ENCODE peak calls at places on chromosome 10, in five cellular contexts. V is Calu3, F is GM12865, O is keratinocyte, L is choroid plexus epithelial cell. M is an unnamed sample.

GRCh38 chr10:3421537-3422257 is 249.1 kb upstream of the PITRM1 start:
- DNase-seq in V (no peak), F (no peak), O (no peak), L (no peak), M (no peak)

GRCh38 chr10:132276706-132277105 is 31.0 kb downstream of the STK32C start:
- DNase-seq in V (no peak), F (no peak), O (no peak), L (no peak), M (no peak)

GRCh38 chr10:79242620-79243152 is 104.6 kb upstream of the PPIF start:
- DNase-seq in V (peak), F (peak), O (no peak), L (peak), M (peak)

GRCh38 chr10:59892697-59893096 is 13.7 kb downstream of the CCDC6 start:
- DNase-seq in V (no peak), F (no peak), O (no peak), L (no peak), M (no peak)

GRCh38 chr10:72068901-72069446 is 19.4 kb downstream of the SPOCK2 start:
- DNase-seq in V (no peak), F (no peak), O (no peak), L (no peak), M (peak)

GRCh38 chr10:118409295-118409694 is 67.2 kb upstream of the FAM204A start:
- DNase-seq in V (no peak), F (no peak), O (no peak), L (no peak), M (no peak)

GRCh38 chr10:49284356-49284755 is 14.6 kb upstream of the C10orf71 start:
- DNase-seq in V (no peak), F (no peak), O (no peak), L (no peak), M (no peak)

GRCh38 chr10:69506834-69507643 is 55.8 kb downstream of the TSPAN15 start:
- DNase-seq in V (no peak), F (no peak), O (no peak), L (no peak), M (no peak)

GRCh38 chr10:96719850-96720421 is 378 bp downstream of the PIK3AP1 start:
- DNase-seq in V (peak), F (peak), O (no peak), L (no peak), M (no peak)

GRCh38 chr10:46319383-46319782 is 32.6 kb downstream of the ANTXRL start:
- DNase-seq in V (no peak), F (no peak), O (no peak), L (no peak), M (no peak)

GRCh38 chr10:109963439-109963838 is 40.1 kb upstream of the XPNPEP1 start:
- DNase-seq in V (no peak), F (no peak), O (no peak), L (peak), M (no peak)

GRCh38 chr10:64840341-64840740 is 1319.1 kb downstream of the REEP3 start:
- DNase-seq in V (no peak), F (no peak), O (no peak), L (no peak), M (no peak)

GRCh38 chr10:108375691-108376090 is 1211.2 kb upstream of the SORCS1 start:
- DNase-seq in V (no peak), F (no peak), O (no peak), L (no peak), M (peak)

GRCh38 chr10:35340975-35341374 is 4.7 kb downstream of the CCNY start:
- DNase-seq in V (no peak), F (no peak), O (no peak), L (no peak), M (peak)

GRCh38 chr10:72954596-72955569 is at the start of gene PLA2G12B:
- DNase-seq in V (no peak), F (no peak), O (no peak), L (no peak), M (no peak)

GRCh38 chr10:50508315-50509051 is 115.3 kb downstream of the SGMS1 start:
- DNase-seq in V (peak), F (peak), O (no peak), L (no peak), M (no peak)

GRCh38 chr10:35913628-35914027 is 271.5 kb upstream of the FZD8 start:
- DNase-seq in V (no peak), F (no peak), O (peak), L (no peak), M (peak)

GRCh38 chr10:73264423-73264822 is 12.0 kb upstream of the MRPS16 start:
- DNase-seq in V (no peak), F (no peak), O (no peak), L (no peak), M (no peak)

GRCh38 chr10:74058658-74059057 is 60.7 kb downstream of the VCL start:
- DNase-seq in V (peak), F (peak), O (no peak), L (peak), M (no peak)

GRCh38 chr10:49608166-49608758 is 1.8 kb upstream of the SLC18A3 start:
- DNase-seq in V (no peak), F (no peak), O (no peak), L (no peak), M (no peak)

GRCh38 chr10:51000164-51000563 is 74.1 kb upstream of the PRKG1 start:
- DNase-seq in V (no peak), F (no peak), O (no peak), L (peak), M (peak)

GRCh38 chr10:14904316-14904732 is 25.7 kb downstream of the SUV39H2 start:
- DNase-seq in V (peak), F (peak), O (no peak), L (peak), M (peak)

GRCh38 chr10:93493162-93493561 is 3.2 kb upstream of the CEP55 start:
- DNase-seq in V (no peak), F (no peak), O (no peak), L (no peak), M (no peak)

GRCh38 chr10:12928571-12928970 is 72.9 kb downstream of the CCDC3 start:
- DNase-seq in V (no peak), F (no peak), O (no peak), L (no peak), M (no peak)

GRCh38 chr10:104300736-104301292 is 31.8 kb downstream of the GSTO2 start:
- DNase-seq in V (no peak), F (no peak), O (no peak), L (peak), M (peak)

GRCh38 chr10:21920633-21921032 is 82.9 kb downstream of the DNAJC1 start:
- DNase-seq in V (no peak), F (no peak), O (no peak), L (no peak), M (no peak)

GRCh38 chr10:77837248-77837924 is 89.2 kb downstream of the DLG5 start:
- DNase-seq in V (no peak), F (peak), O (no peak), L (peak), M (peak)

GRCh38 chr10:96310359-96310669 is 6.1 kb downstream of the DNTT start:
- DNase-seq in V (no peak), F (no peak), O (no peak), L (no peak), M (no peak)

GRCh38 chr10:48247680-48248079 is 26.8 kb downstream of the FRMPD2 start:
- DNase-seq in V (no peak), F (no peak), O (no peak), L (no peak), M (no peak)

GRCh38 chr10:996031-996430 is 7.8 kb downstream of the GTPBP4 start:
- DNase-seq in V (no peak), F (no peak), O (no peak), L (no peak), M (no peak)

GRCh38 chr10:95542330-95542729 is 18.8 kb downstream of the SORBS1 start:
- DNase-seq in V (no peak), F (no peak), O (no peak), L (no peak), M (no peak)

GRCh38 chr10:129770286-129770685 is 193.8 kb downstream of the EBF3 start:
- DNase-seq in V (no peak), F (no peak), O (no peak), L (no peak), M (no peak)

GRCh38 chr10:70762441-70763177 is 22.6 kb downstream of the TBATA start:
- DNase-seq in V (no peak), F (no peak), O (no peak), L (no peak), M (no peak)

GRCh38 chr10:118698421-118698820 is 56.3 kb downstream of the CACUL1 start:
- DNase-seq in V (peak), F (peak), O (no peak), L (peak), M (peak)

GRCh38 chr10:44756235-44756634 is 154.9 kb upstream of the TMEM72 start:
- DNase-seq in V (no peak), F (no peak), O (no peak), L (peak), M (peak)

GRCh38 chr10:132397671-132398565 is 918 bp downstream of the PWWP2B start:
- DNase-seq in V (peak), F (peak), O (no peak), L (peak), M (peak)

GRCh38 chr10:131242007-131242406 is 69.5 kb downstream of the TCERG1L start:
- DNase-seq in V (no peak), F (no peak), O (no peak), L (no peak), M (no peak)
- TF ChIP-seq CTCF in V (no peak), F (peak), O (peak), L (no peak), M (no peak)

GRCh38 chr10:75234683-75235374 is 928 bp downstream of the COMTD1 start:
- DNase-seq in V (peak), F (peak), O (no peak), L (no peak), M (no peak)
- TF ChIP-seq CTCF in V (no peak), F (peak), O (no peak), L (no peak), M (no peak)

GRCh38 chr10:52949899-52950298 is 177.3 kb upstream of the MBL2 start:
- DNase-seq in V (peak), F (peak), O (no peak), L (peak), M (no peak)

GRCh38 chr10:52954407-52954806 is 181.8 kb upstream of the MBL2 start:
- DNase-seq in V (no peak), F (no peak), O (no peak), L (no peak), M (no peak)

GRCh38 chr10:52950578-52950977 is 178.0 kb upstream of the MBL2 start:
- DNase-seq in V (no peak), F (peak), O (no peak), L (no peak), M (no peak)

GRCh38 chr10:52952391-52953079 is 180.0 kb upstream of the MBL2 start:
- DNase-seq in V (no peak), F (no peak), O (no peak), L (peak), M (peak)

GRCh38 chr10:52951819-52952218 is 179.2 kb upstream of the MBL2 start:
- DNase-seq in V (peak), F (peak), O (no peak), L (peak), M (peak)
- TF ChIP-seq CTCF in V (peak), F (peak), O (peak), L (peak), M (peak)

GRCh38 chr10:86036544-86036831 is 330.1 kb downstream of the GRID1 start:
- DNase-seq in V (no peak), F (no peak), O (no peak), L (no peak), M (no peak)
- TF ChIP-seq CTCF in V (no peak), F (no peak), O (no peak), L (no peak), M (no peak)

GRCh38 chr10:89389254-89389653 is 3.2 kb upstream of the IFIT1 start:
- DNase-seq in V (no peak), F (peak), O (no peak), L (peak), M (peak)
- TF ChIP-seq CTCF in V (no peak), F (peak), O (no peak), L (peak), M (peak)

GRCh38 chr10:98539578-98539977 is 92.8 kb upstream of the HPS1 start:
- DNase-seq in V (no peak), F (no peak), O (no peak), L (no peak), M (no peak)
- TF ChIP-seq CTCF in V (no peak), F (no peak), O (no peak), L (no peak), M (no peak)

GRCh38 chr10:62015994-62016393 is 114.5 kb downstream of the ARID5B start:
- DNase-seq in V (no peak), F (no peak), O (no peak), L (peak), M (peak)
- TF ChIP-seq CTCF in V (no peak), F (no peak), O (no peak), L (peak), M (no peak)

M was measured in cardiac fibroblast.